ENCODE peak calls at places on chromosomes 13 and 19, in six cellular contexts. R is cardiac fibroblast, Q is kidney tubule cell, E is AG10803, G is GM06990, S is LHCN-M2. X is an unnamed sample.

GRCh38 chr19:35897706-35898451 is 2.5 kb downstream of the NFKBID start:
- DNase-seq in Q (no peak), E (no peak), S (no peak), G (no peak), R (no peak), X (no peak)

GRCh38 chr13:106382569-106382968 is 152.9 kb downstream of the EFNB2 start:
- DNase-seq in Q (no peak), G (no peak), R (no peak), E (no peak), S (no peak), X (no peak)

GRCh38 chr19:33292595-33293254 is 9.6 kb downstream of the CEBPA start:
- DNase-seq in S (peak), Q (peak), R (no peak), G (no peak), E (peak), X (no peak)

GRCh38 chr19:33634361-33635091 is 12.8 kb downstream of the CHST8 start:
- DNase-seq in S (no peak), Q (no peak), R (no peak), G (no peak), E (no peak), X (no peak)

GRCh38 chr13:40120781-40121180 is 465.3 kb downstream of the COG6 start:
- DNase-seq in S (peak), R (peak), G (no peak), Q (no peak), E (peak), X (no peak)

GRCh38 chr19:1725100-1726064 is 27.9 kb upstream of the ONECUT3 start:
- DNase-seq in Q (peak), S (peak), G (peak), R (peak), E (peak), X (peak)

GRCh38 chr13:98222081-98222554 is 45.0 kb upstream of the RNF113B start:
- DNase-seq in Q (peak), S (peak), G (no peak), R (peak), E (peak), X (peak)

GRCh38 chr19:4758082-4758481 is 33.5 kb upstream of the FEM1A start:
- DNase-seq in E (no peak), Q (no peak), G (no peak), R (no peak), S (no peak), X (no peak)

GRCh38 chr19:9847087-9847671 is 12.1 kb downstream of the PIN1 start:
- DNase-seq in S (peak), E (peak), Q (peak), G (no peak), R (peak), X (peak)

GRCh38 chr13:74133657-74134201 is 475 bp downstream of the KLF12 start:
- DNase-seq in R (peak), Q (peak), E (peak), S (peak), G (peak), X (peak)

GRCh38 chr13:43936630-43937029 is 56.9 kb downstream of the LACC1 start:
- DNase-seq in G (no peak), S (no peak), E (peak), R (no peak), Q (no peak), X (peak)

GRCh38 chr19:7550987-7551761 is 15.7 kb downstream of the PNPLA6 start:
- DNase-seq in Q (peak), E (no peak), R (peak), G (no peak), S (peak), X (peak)

GRCh38 chr19:58346961-58347929 is 6.0 kb downstream of the A1BG start:
- DNase-seq in Q (peak), R (peak), G (peak), S (peak), E (peak), X (peak)

GRCh38 chr19:49809155-49809986 is 3.7 kb downstream of the FUZ start:
- DNase-seq in R (peak), E (peak), S (no peak), G (no peak), Q (peak), X (peak)

GRCh38 chr19:3665681-3666544 is 34.4 kb downstream of the PIP5K1C start:
- DNase-seq in E (peak), Q (peak), R (peak), S (no peak), G (peak), X (peak)

GRCh38 chr13:71624641-71625040 is 242.4 kb downstream of the DACH1 start:
- DNase-seq in G (no peak), E (no peak), S (no peak), R (no peak), Q (no peak), X (peak)

GRCh38 chr13:106033634-106034033 is 501.8 kb downstream of the EFNB2 start:
- DNase-seq in S (peak), R (peak), E (peak), Q (no peak), G (no peak), X (no peak)

GRCh38 chr13:80463673-80464352 is 122.9 kb upstream of the SPRY2 start:
- DNase-seq in E (no peak), Q (no peak), R (peak), G (no peak), S (peak), X (peak)

GRCh38 chr13:49348748-49349147 is 95.1 kb downstream of the CAB39L start:
- DNase-seq in G (no peak), R (no peak), S (no peak), E (no peak), Q (no peak), X (no peak)

GRCh38 chr19:55253842-55254624 is 4.8 kb downstream of the PPP6R1 start:
- DNase-seq in S (no peak), E (no peak), Q (no peak), G (peak), R (no peak), X (peak)

GRCh38 chr19:1264801-1265610 is 4.1 kb upstream of the CIRBP start:
- DNase-seq in S (peak), Q (peak), R (peak), G (peak), E (peak), X (peak)

GRCh38 chr19:19185853-19186728 is 5.9 kb downstream of the BORCS8 start:
- DNase-seq in E (peak), R (peak), S (peak), Q (peak), G (no peak), X (peak)

GRCh38 chr19:8387688-8388611 is 2.2 kb upstream of the RAB11B start:
- DNase-seq in G (no peak), E (no peak), R (no peak), S (no peak), Q (no peak), X (no peak)

GRCh38 chr13:98267080-98267912 is 90.2 kb upstream of the RNF113B start:
- DNase-seq in S (no peak), E (no peak), R (peak), Q (peak), G (no peak), X (peak)

GRCh38 chr13:41398494-41399190 is 58.7 kb upstream of the RGCC start:
- DNase-seq in Q (peak), R (no peak), E (no peak), S (peak), G (no peak), X (no peak)

GRCh38 chr19:29526730-29527499 is 1.1 kb downstream of the VSTM2B start:
- DNase-seq in E (no peak), Q (no peak), R (no peak), G (peak), S (no peak), X (no peak)

GRCh38 chr19:3565177-3565576 is 7.6 kb upstream of the HMG20B start:
- DNase-seq in Q (peak), R (no peak), G (no peak), E (no peak), S (peak), X (no peak)

GRCh38 chr13:109918179-109918651 is 131.8 kb upstream of the IRS2 start:
- DNase-seq in Q (peak), G (no peak), R (peak), S (peak), E (peak), X (no peak)

GRCh38 chr19:53511933-53512374 is 26.0 kb upstream of the ZNF331 start:
- DNase-seq in Q (peak), G (no peak), E (peak), R (peak), S (peak), X (peak)

GRCh38 chr13:98909016-98909415 is 68.8 kb downstream of the DOCK9 start:
- DNase-seq in S (no peak), Q (peak), G (no peak), R (no peak), E (no peak), X (peak)

GRCh38 chr13:33775339-33776108 is 42.4 kb upstream of the RFC3 start:
- DNase-seq in E (no peak), S (no peak), R (peak), G (no peak), Q (no peak), X (no peak)

GRCh38 chr19:4375620-4376228 is 24.6 kb downstream of the SH3GL1 start:
- DNase-seq in G (peak), R (peak), Q (peak), E (peak), S (peak), X (peak)

GRCh38 chr13:59356607-59357006 is 807.1 kb downstream of the DIAPH3 start:
- DNase-seq in E (peak), G (no peak), S (peak), R (peak), Q (peak), X (peak)

GRCh38 chr13:21871302-21871862 is 200.5 kb downstream of the FGF9 start:
- DNase-seq in S (no peak), E (no peak), R (no peak), G (no peak), Q (peak), X (no peak)

GRCh38 chr13:71699342-71699741 is 167.7 kb downstream of the DACH1 start:
- DNase-seq in E (no peak), R (no peak), G (no peak), Q (no peak), S (no peak), X (no peak)

GRCh38 chr13:112696869-112697465 is 7.1 kb downstream of the ATP11A start:
- DNase-seq in G (no peak), Q (no peak), E (no peak), R (no peak), S (no peak), X (no peak)

GRCh38 chr19:52464798-52465470 is 11.6 kb downstream of the ZNF578 start:
- DNase-seq in E (no peak), R (no peak), Q (no peak), S (no peak), G (no peak), X (no peak)

GRCh38 chr13:101925731-101926130 is 473.3 kb downstream of the ITGBL1 start:
- DNase-seq in Q (no peak), E (no peak), R (no peak), S (no peak), G (no peak), X (no peak)

GRCh38 chr19:43562698-43563241 is 12.6 kb downstream of the XRCC1 start:
- DNase-seq in R (peak), Q (peak), E (peak), G (peak), S (peak), X (peak)

X was measured in dermis blood vessel endothelial cell.